ENCODE peak calls at places on chromosomes 4 and X, in four cellular contexts. One of them, this sample, is unnamed.

GRCh38 chrX:18424482-18425198 is 768 bp upstream of the CDKL5 start:
- DNase-seq in activated CD4-positive, alpha-beta T cell treated with anti-CD3 and anti-CD28 coated beads for 36 hours: peak
- DNase-seq in hepatic stellate cell: peak
- DNase-seq in hypothalamus: no peak
- DNase-seq in this sample: peak

GRCh38 chr4:138952405-138952804 is 63.2 kb upstream of the NOCT start:
- DNase-seq in hepatic stellate cell: no peak
- DNase-seq in activated CD4-positive, alpha-beta T cell treated with anti-CD3 and anti-CD28 coated beads for 36 hours: peak
- DNase-seq in hypothalamus: no peak
- DNase-seq in this sample: no peak

GRCh38 chr4:80171251-80171650 is 26.1 kb upstream of the PRDM8 start:
- DNase-seq in activated CD4-positive, alpha-beta T cell treated with anti-CD3 and anti-CD28 coated beads for 36 hours: peak
- DNase-seq in hepatic stellate cell: no peak
- DNase-seq in hypothalamus: no peak
- DNase-seq in this sample: no peak

GRCh38 chrX:146243071-146243470 is 425.4 kb downstream of the SLITRK2 start:
- DNase-seq in hypothalamus: no peak
- DNase-seq in activated CD4-positive, alpha-beta T cell treated with anti-CD3 and anti-CD28 coated beads for 36 hours: no peak
- DNase-seq in hepatic stellate cell: no peak
- DNase-seq in this sample: no peak

GRCh38 chrX:43881410-43882293 is 598 bp downstream of the MAOB start:
- DNase-seq in activated CD4-positive, alpha-beta T cell treated with anti-CD3 and anti-CD28 coated beads for 36 hours: no peak
- DNase-seq in hypothalamus: no peak
- DNase-seq in hepatic stellate cell: no peak
- DNase-seq in this sample: no peak

GRCh38 chrX:111568356-111568755 is 56.9 kb downstream of the SERTM2 start:
- DNase-seq in activated CD4-positive, alpha-beta T cell treated with anti-CD3 and anti-CD28 coated beads for 36 hours: no peak
- DNase-seq in hypothalamus: no peak
- DNase-seq in hepatic stellate cell: no peak
- DNase-seq in this sample: peak

GRCh38 chr4:13544556-13545393 is 467 bp upstream of the NKX3-2 start:
- DNase-seq in hepatic stellate cell: peak
- DNase-seq in activated CD4-positive, alpha-beta T cell treated with anti-CD3 and anti-CD28 coated beads for 36 hours: peak
- DNase-seq in hypothalamus: peak
- DNase-seq in this sample: peak

GRCh38 chrX:118183606-118184005 is 67.0 kb upstream of the KLHL13 start:
- DNase-seq in hypothalamus: no peak
- DNase-seq in hepatic stellate cell: no peak
- DNase-seq in activated CD4-positive, alpha-beta T cell treated with anti-CD3 and anti-CD28 coated beads for 36 hours: no peak
- DNase-seq in this sample: no peak

This sample was measured in Ammon's horn.